ENCODE peak calls at places on chromosomes 12 and 14, in seven cellular contexts. One of them, this sample, is unnamed.

GRCh38 chr12:76558684-76559276 is 791 bp downstream of the OSBPL8 start:
- DNase-seq in GM20000: peak
- DNase-seq in mammary epithelial cell: peak
- DNase-seq in C1 segment of cervical spinal cord: no peak
- DNase-seq in NCI-H2081: peak
- DNase-seq in non-pigmented ciliary epithelial cell: no peak
- DNase-seq in ureter: peak
- DNase-seq in this sample: peak

GRCh38 chr14:35331605-35332516 is 39.7 kb downstream of the PSMA6 start:
- DNase-seq in ureter: peak
- DNase-seq in GM20000: peak
- DNase-seq in C1 segment of cervical spinal cord: no peak
- DNase-seq in NCI-H2081: no peak
- DNase-seq in mammary epithelial cell: peak
- DNase-seq in non-pigmented ciliary epithelial cell: no peak
- DNase-seq in this sample: no peak

GRCh38 chr14:58805057-58805456 is 167.3 kb downstream of the DACT1 start:
- DNase-seq in C1 segment of cervical spinal cord: no peak
- DNase-seq in GM20000: no peak
- DNase-seq in NCI-H2081: no peak
- DNase-seq in mammary epithelial cell: no peak
- DNase-seq in ureter: no peak
- DNase-seq in non-pigmented ciliary epithelial cell: no peak
- DNase-seq in this sample: no peak

GRCh38 chr12:53868516-53868986 is 70.1 kb upstream of the HOXC13 start:
- DNase-seq in C1 segment of cervical spinal cord: no peak
- DNase-seq in mammary epithelial cell: no peak
- DNase-seq in NCI-H2081: no peak
- DNase-seq in GM20000: no peak
- DNase-seq in non-pigmented ciliary epithelial cell: no peak
- DNase-seq in ureter: no peak
- DNase-seq in this sample: no peak

GRCh38 chr12:130583800-130584199 is 132.3 kb downstream of the RIMBP2 start:
- DNase-seq in non-pigmented ciliary epithelial cell: no peak
- DNase-seq in C1 segment of cervical spinal cord: no peak
- DNase-seq in NCI-H2081: no peak
- DNase-seq in GM20000: no peak
- DNase-seq in ureter: no peak
- DNase-seq in mammary epithelial cell: no peak
- DNase-seq in this sample: no peak

GRCh38 chr14:72692678-72693077 is 201.2 kb downstream of the DPF3 start:
- DNase-seq in mammary epithelial cell: peak
- DNase-seq in non-pigmented ciliary epithelial cell: no peak
- DNase-seq in ureter: no peak
- DNase-seq in C1 segment of cervical spinal cord: no peak
- DNase-seq in NCI-H2081: no peak
- DNase-seq in GM20000: no peak
- DNase-seq in this sample: no peak

GRCh38 chr14:63933701-63934100 is 80.9 kb downstream of the SYNE2 start:
- DNase-seq in non-pigmented ciliary epithelial cell: no peak
- DNase-seq in GM20000: no peak
- DNase-seq in C1 segment of cervical spinal cord: no peak
- DNase-seq in mammary epithelial cell: peak
- DNase-seq in NCI-H2081: no peak
- DNase-seq in ureter: no peak
- DNase-seq in this sample: no peak

GRCh38 chr12:131222271-131223139 is 268.8 kb downstream of the ADGRD1 start:
- DNase-seq in NCI-H2081: no peak
- DNase-seq in non-pigmented ciliary epithelial cell: no peak
- DNase-seq in C1 segment of cervical spinal cord: no peak
- DNase-seq in ureter: no peak
- DNase-seq in GM20000: peak
- DNase-seq in mammary epithelial cell: no peak
- DNase-seq in this sample: no peak

GRCh38 chr12:12156835-12157234 is 86.1 kb downstream of the BCL2L14 start:
- DNase-seq in NCI-H2081: no peak
- DNase-seq in GM20000: no peak
- DNase-seq in C1 segment of cervical spinal cord: no peak
- DNase-seq in ureter: no peak
- DNase-seq in non-pigmented ciliary epithelial cell: no peak
- DNase-seq in mammary epithelial cell: no peak
- DNase-seq in this sample: no peak

GRCh38 chr12:107992870-107993451 is 136.1 kb upstream of the WSCD2 start:
- DNase-seq in ureter: no peak
- DNase-seq in GM20000: peak
- DNase-seq in mammary epithelial cell: peak
- DNase-seq in NCI-H2081: no peak
- DNase-seq in non-pigmented ciliary epithelial cell: no peak
- DNase-seq in C1 segment of cervical spinal cord: no peak
- DNase-seq in this sample: no peak

GRCh38 chr12:101256271-101256670 is 23.6 kb upstream of the UTP20 start:
- DNase-seq in ureter: no peak
- DNase-seq in GM20000: no peak
- DNase-seq in C1 segment of cervical spinal cord: no peak
- DNase-seq in NCI-H2081: no peak
- DNase-seq in mammary epithelial cell: no peak
- DNase-seq in non-pigmented ciliary epithelial cell: no peak
- DNase-seq in this sample: no peak

GRCh38 chr12:49086116-49086515 is 8.5 kb downstream of the DHH start:
- DNase-seq in non-pigmented ciliary epithelial cell: no peak
- DNase-seq in C1 segment of cervical spinal cord: no peak
- DNase-seq in NCI-H2081: no peak
- DNase-seq in mammary epithelial cell: no peak
- DNase-seq in GM20000: no peak
- DNase-seq in ureter: no peak
- DNase-seq in this sample: no peak

GRCh38 chr12:19338405-19338804 is 100.9 kb upstream of the AEBP2 start:
- DNase-seq in GM20000: no peak
- DNase-seq in non-pigmented ciliary epithelial cell: no peak
- DNase-seq in mammary epithelial cell: peak
- DNase-seq in ureter: no peak
- DNase-seq in NCI-H2081: no peak
- DNase-seq in C1 segment of cervical spinal cord: no peak
- DNase-seq in this sample: no peak

GRCh38 chr14:75886661-75887348 is 95.0 kb downstream of the TGFB3 start:
- DNase-seq in C1 segment of cervical spinal cord: no peak
- DNase-seq in ureter: no peak
- DNase-seq in GM20000: no peak
- DNase-seq in mammary epithelial cell: peak
- DNase-seq in non-pigmented ciliary epithelial cell: no peak
- DNase-seq in NCI-H2081: no peak
- DNase-seq in this sample: no peak

GRCh38 chr14:71322660-71323250 is 415.5 kb downstream of the PCNX1 start:
- DNase-seq in C1 segment of cervical spinal cord: no peak
- DNase-seq in GM20000: peak
- DNase-seq in mammary epithelial cell: peak
- DNase-seq in non-pigmented ciliary epithelial cell: no peak
- DNase-seq in ureter: no peak
- DNase-seq in NCI-H2081: no peak
- DNase-seq in this sample: peak

GRCh38 chr14:28944605-28945004 is 178.0 kb downstream of the FOXG1 start:
- DNase-seq in non-pigmented ciliary epithelial cell: no peak
- DNase-seq in ureter: no peak
- DNase-seq in C1 segment of cervical spinal cord: no peak
- DNase-seq in GM20000: no peak
- DNase-seq in mammary epithelial cell: no peak
- DNase-seq in NCI-H2081: no peak
- DNase-seq in this sample: no peak

GRCh38 chr12:6631549-6631961 is 4.2 kb downstream of the LPAR5 start:
- DNase-seq in C1 segment of cervical spinal cord: no peak
- DNase-seq in non-pigmented ciliary epithelial cell: no peak
- DNase-seq in GM20000: no peak
- DNase-seq in NCI-H2081: no peak
- DNase-seq in mammary epithelial cell: no peak
- DNase-seq in ureter: no peak
- DNase-seq in this sample: no peak

GRCh38 chr12:127145929-127146789 is 1120.8 kb upstream of the TMEM132C start:
- DNase-seq in GM20000: no peak
- DNase-seq in mammary epithelial cell: peak
- DNase-seq in NCI-H2081: peak
- DNase-seq in ureter: peak
- DNase-seq in C1 segment of cervical spinal cord: peak
- DNase-seq in non-pigmented ciliary epithelial cell: peak
- DNase-seq in this sample: peak

GRCh38 chr14:40222996-40223395 is 790.8 kb upstream of the FBXO33 start:
- DNase-seq in NCI-H2081: no peak
- DNase-seq in GM20000: no peak
- DNase-seq in non-pigmented ciliary epithelial cell: no peak
- DNase-seq in C1 segment of cervical spinal cord: no peak
- DNase-seq in ureter: no peak
- DNase-seq in mammary epithelial cell: no peak
- DNase-seq in this sample: no peak

GRCh38 chr14:38201137-38201828 is 6.4 kb upstream of the SSTR1 start:
- DNase-seq in NCI-H2081: no peak
- DNase-seq in C1 segment of cervical spinal cord: no peak
- DNase-seq in GM20000: no peak
- DNase-seq in ureter: no peak
- DNase-seq in non-pigmented ciliary epithelial cell: no peak
- DNase-seq in mammary epithelial cell: no peak
- DNase-seq in this sample: no peak

GRCh38 chr14:99568567-99569560 is 35.1 kb downstream of the CCDC85C start:
- DNase-seq in ureter: no peak
- DNase-seq in NCI-H2081: no peak
- DNase-seq in C1 segment of cervical spinal cord: no peak
- DNase-seq in mammary epithelial cell: no peak
- DNase-seq in GM20000: no peak
- DNase-seq in non-pigmented ciliary epithelial cell: no peak
- DNase-seq in this sample: no peak

GRCh38 chr14:51020024-51020710 is 74.7 kb downstream of the TRIM9 start:
- DNase-seq in ureter: no peak
- DNase-seq in NCI-H2081: no peak
- DNase-seq in C1 segment of cervical spinal cord: no peak
- DNase-seq in non-pigmented ciliary epithelial cell: no peak
- DNase-seq in mammary epithelial cell: no peak
- DNase-seq in GM20000: no peak
- DNase-seq in this sample: peak

GRCh38 chr14:59208224-59208814 is 19.9 kb downstream of the DAAM1 start:
- DNase-seq in GM20000: no peak
- DNase-seq in C1 segment of cervical spinal cord: no peak
- DNase-seq in mammary epithelial cell: peak
- DNase-seq in NCI-H2081: no peak
- DNase-seq in ureter: no peak
- DNase-seq in non-pigmented ciliary epithelial cell: peak
- DNase-seq in this sample: no peak

GRCh38 chr14:92599786-92600185 is 86.2 kb downstream of the RIN3 start:
- DNase-seq in mammary epithelial cell: no peak
- DNase-seq in C1 segment of cervical spinal cord: no peak
- DNase-seq in NCI-H2081: no peak
- DNase-seq in ureter: no peak
- DNase-seq in non-pigmented ciliary epithelial cell: no peak
- DNase-seq in GM20000: no peak
- DNase-seq in this sample: no peak

GRCh38 chr14:97458302-97459137 is 661.3 kb downstream of the VRK1 start:
- DNase-seq in ureter: no peak
- DNase-seq in GM20000: peak
- DNase-seq in NCI-H2081: no peak
- DNase-seq in C1 segment of cervical spinal cord: no peak
- DNase-seq in non-pigmented ciliary epithelial cell: no peak
- DNase-seq in mammary epithelial cell: no peak
- DNase-seq in this sample: peak

This sample was measured in cerebellum.